ENCODE peak calls at places on chromosomes 12 and 14, in five cellular contexts. B is GM12878, T is fibroblast of lung, S is HCT116, Q is neural progenitor cell. J is an unnamed sample.

GRCh38 chr12:75982974-75983660 is 48.5 kb downstream of the PHLDA1 start:
- DNase-seq in B (no peak), Q (no peak), T (no peak), S (no peak), J (no peak)

GRCh38 chr12:68538722-68539614 is 71.7 kb upstream of the RAP1B start:
- DNase-seq in B (peak; percentile 59), S (no peak), T (peak; percentile 85), Q (peak; percentile 50), J (no peak)

GRCh38 chr12:79559591-79559990 is 131.2 kb downstream of the PAWR start:
- DNase-seq in B (no peak), T (no peak), Q (no peak), S (no peak), J (no peak)

GRCh38 chr12:2336409-2336829 is 283.6 kb downstream of the CACNA1C start:
- DNase-seq in S (peak; percentile 75), Q (no peak), T (peak; percentile 97), B (peak; percentile 85), J (no peak)

GRCh38 chr12:96136129-96136528 is 58.0 kb upstream of the ELK3 start:
- DNase-seq in S (no peak), Q (no peak), T (peak; percentile 93), B (no peak), J (no peak)

GRCh38 chr12:108622425-108622824 is 11.3 kb downstream of the SELPLG start:
- DNase-seq in Q (peak; percentile 63), B (no peak), T (peak; percentile 42), S (no peak), J (no peak)

GRCh38 chr12:34390846-34391700 is 368.8 kb downstream of the ALG10 start:
- DNase-seq in T (no peak), Q (no peak), B (no peak), S (no peak), J (no peak)

GRCh38 chr12:2844786-2845185 is 10.0 kb upstream of the NRIP2 start:
- DNase-seq in Q (peak; percentile 35), T (peak; percentile 67), S (no peak), B (no peak), J (no peak)

GRCh38 chr12:52020539-52021336 is 14.0 kb downstream of the TAMALIN start:
- DNase-seq in T (peak; percentile 28), Q (peak; percentile 85), S (no peak), B (no peak), J (no peak)

GRCh38 chr12:12159988-12160387 is 89.2 kb downstream of the BCL2L14 start:
- DNase-seq in T (peak; percentile 66), S (no peak), Q (no peak), B (no peak), J (no peak)

GRCh38 chr12:42706331-42706730 is 116.8 kb upstream of the PRICKLE1 start:
- DNase-seq in T (peak; percentile 37), B (no peak), S (no peak), Q (no peak), J (no peak)

GRCh38 chr12:91926810-91927209 is 218.8 kb downstream of the BTG1 start:
- DNase-seq in T (peak; percentile 69), S (no peak), Q (no peak), B (no peak), J (peak; percentile 90)

GRCh38 chr14:60151715-60152114 is 13.5 kb downstream of the DHRS7 start:
- DNase-seq in Q (no peak), S (no peak), T (peak; percentile 77), B (no peak), J (peak; percentile 70)

GRCh38 chr12:75488553-75488952 is 8.0 kb downstream of the GLIPR1 start:
- DNase-seq in S (no peak), B (no peak), T (peak; percentile 45), Q (peak; percentile 38), J (no peak)

GRCh38 chr14:79551591-79551990 is 659.7 kb downstream of the DIO2 start:
- DNase-seq in T (no peak), Q (no peak), S (no peak), B (no peak), J (no peak)

GRCh38 chr12:18580286-18580685 is 157.5 kb downstream of the PLCZ1 start:
- DNase-seq in B (no peak), S (no peak), Q (no peak), T (no peak), J (no peak)

GRCh38 chr12:53160673-53161072 is 19.8 kb upstream of the ZNF740 start:
- DNase-seq in Q (no peak), B (no peak), T (no peak), S (no peak), J (no peak)

GRCh38 chr12:59873136-59873535 is 277.3 kb downstream of the SLC16A7 start:
- DNase-seq in B (no peak), T (no peak), Q (no peak), S (no peak), J (no peak)

GRCh38 chr12:109710279-109710746 is 3.3 kb upstream of the FAM222A start:
- DNase-seq in S (no peak), B (no peak), Q (no peak), T (peak; percentile 24), J (no peak)

GRCh38 chr12:109713187-109713984 is at the start of gene FAM222A:
- DNase-seq in Q (peak; percentile 98), S (peak; percentile 93), T (peak; percentile 91), B (peak; percentile 60), J (peak; percentile 97)

GRCh38 chr12:109710747-109711595 is 2.7 kb upstream of the FAM222A start:
- DNase-seq in Q (no peak), T (no peak), B (no peak), S (no peak), J (peak; percentile 29)

GRCh38 chr12:109709401-109710278 is 4.0 kb upstream of the FAM222A start:
- DNase-seq in Q (no peak), T (no peak), B (no peak), S (no peak), J (no peak)

DNA sequence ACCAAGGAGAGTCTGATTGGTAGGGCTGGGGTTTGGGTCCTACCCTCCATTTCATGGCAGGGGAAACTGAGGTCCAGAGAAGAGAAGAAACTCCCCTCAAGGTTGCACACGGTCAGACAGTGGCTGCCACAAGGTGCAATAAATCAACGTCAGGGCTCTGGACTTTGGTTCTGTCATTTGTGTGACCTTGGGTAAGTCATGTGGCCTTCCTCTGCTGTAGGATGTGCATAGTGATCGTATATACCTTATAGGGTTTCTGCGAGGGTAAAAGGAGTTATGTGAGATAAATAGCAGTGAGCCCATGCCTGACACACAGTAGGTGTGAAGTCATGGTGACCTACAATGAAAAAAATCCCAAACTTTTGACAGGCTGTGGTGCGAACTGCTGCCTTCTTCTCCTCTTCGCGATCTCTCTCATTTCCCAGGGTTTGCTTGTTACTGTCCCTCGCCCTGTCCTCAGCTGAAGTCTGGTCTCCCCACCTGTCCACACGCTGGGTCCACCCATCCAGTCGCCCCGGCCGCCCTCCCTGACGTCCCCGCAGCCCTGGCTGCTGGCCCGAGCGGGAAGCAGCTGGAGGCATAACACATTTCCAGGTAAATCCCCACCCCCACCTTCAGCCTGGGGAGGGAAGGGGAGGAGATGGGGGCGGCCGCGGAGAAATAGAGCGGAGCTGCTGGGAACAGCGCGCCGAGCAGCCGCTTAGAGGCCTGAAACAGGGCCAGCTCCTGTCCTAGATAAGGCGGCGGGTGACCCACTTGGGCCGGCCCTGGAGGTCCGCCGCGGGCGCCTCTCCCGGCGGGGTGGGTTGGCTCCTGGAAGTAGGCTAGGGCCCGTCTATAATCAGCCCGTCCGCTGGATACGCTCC is 1.8 kb upstream of the FAM222A start:
- DNase-seq in Q (peak; percentile 38), B (no peak), S (no peak), T (no peak), J (no peak)
- TF ChIP-seq EZH2 in Q (no peak), B (no peak), S (no peak), T (no peak), J (no peak)

DNA sequence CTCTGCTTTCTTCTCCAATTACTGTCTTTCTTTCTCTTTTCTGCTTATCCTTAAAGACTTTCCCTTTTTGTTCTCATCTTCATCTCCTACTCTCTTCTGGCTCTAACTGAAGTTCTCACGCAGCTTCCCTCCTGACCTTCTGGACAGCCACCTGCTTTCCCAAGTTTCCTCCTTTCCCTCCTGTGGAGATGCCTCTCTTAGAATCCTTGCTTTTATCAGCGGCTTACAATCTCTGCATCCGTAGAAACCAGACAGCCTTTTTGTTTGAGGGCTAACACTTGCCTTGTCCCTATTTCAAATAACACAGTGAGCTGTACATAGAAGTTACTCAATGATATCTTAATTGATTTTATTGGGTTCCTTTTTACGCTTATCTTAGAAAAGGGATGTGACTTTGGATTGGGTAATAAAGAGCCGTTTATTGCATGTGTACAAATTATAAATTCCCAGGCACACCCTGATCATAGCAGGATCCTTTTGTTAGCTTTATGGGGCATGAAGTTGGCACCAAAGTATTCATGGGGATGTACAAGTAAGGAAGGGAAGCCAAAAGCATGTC is 2.0 kb upstream of the LGALS3 start:
- DNase-seq in T (no peak), B (no peak), Q (peak; percentile 49), S (no peak), J (peak; percentile 76)
- H3K4me1 ChIP-seq in T (peaks cover 24% of the 10 kb centered on the region), B (peaks cover 6% of the 10 kb centered on the region), Q (peaks cover 21% of the 10 kb centered on the region), S (peaks cover 70% of the 10 kb centered on the region), J (peaks cover 80% of the 10 kb centered on the region)

GRCh38 chr12:62379723-62380045 is 86.9 kb upstream of the MON2 start:
- DNase-seq in B (no peak), S (no peak), T (no peak), Q (no peak), J (no peak)

GRCh38 chr12:62379026-62379722 is 87.5 kb upstream of the MON2 start:
- DNase-seq in Q (no peak), S (no peak), T (peak; percentile 41), B (no peak), J (no peak)

GRCh38 chr12:62382526-62382925 is 84.1 kb upstream of the MON2 start:
- DNase-seq in B (no peak), Q (no peak), S (no peak), T (no peak), J (no peak)
- TF ChIP-seq CTCF in B (no peak), Q (no peak), S (no peak), T (no peak), J (no peak)

GRCh38 chr14:36505892-36506731 is 13.9 kb downstream of the NKX2-1 start:
- DNase-seq in Q (peak; percentile 82), S (no peak), T (no peak), B (no peak), J (no peak)
- TF ChIP-seq EZH2 in Q (peak; percentile 57), S (no peak), T (peak; percentile 63), B (no peak), J (no peak)

DNA sequence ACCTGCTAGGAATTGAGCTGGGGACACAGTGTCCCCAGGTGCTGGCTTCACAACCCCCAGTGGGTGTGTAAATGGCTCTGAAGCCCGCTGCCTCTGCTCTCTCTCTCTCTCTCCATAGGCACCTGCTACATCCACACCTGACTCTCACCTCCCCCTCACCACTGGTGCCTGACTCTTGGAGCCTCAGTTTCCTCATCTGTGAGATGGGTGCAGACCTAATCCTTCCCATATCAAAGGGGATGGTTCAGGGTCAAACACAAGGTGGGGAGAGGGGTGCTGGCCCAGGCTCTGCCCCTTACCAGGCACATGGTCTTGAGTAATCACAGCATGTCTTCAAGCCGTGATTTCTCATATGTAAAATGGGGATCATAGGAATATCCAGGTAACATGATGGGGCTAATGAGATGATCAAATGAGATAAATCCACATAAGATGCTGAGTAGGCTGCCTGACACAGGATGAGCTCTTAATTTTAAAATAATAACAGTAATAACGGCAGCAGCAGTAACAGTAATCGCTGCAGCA is 37.6 kb downstream of the TESC start:
- DNase-seq in S (no peak), T (no peak), B (no peak), Q (no peak), J (no peak)
- H3K4me1 ChIP-seq in S (no peaks in the 10 kb centered on the region), T (no peaks in the 10 kb centered on the region), B (peaks cover 19% of the 10 kb centered on the region), Q (peaks cover 10% of the 10 kb centered on the region), J (no peaks in the 10 kb centered on the region)

J was measured in PC-9.